ENCODE peak calls at places on chromosomes 5 and 9, in ten cellular contexts. N is stomach, H is GM13976, K is natural killer cell, E is body of pancreas, Y is fibroblast of mammary gland, X is keratinocyte, J is PC-9, D is foreskin fibroblast, C is nephron progenitor cell. T is an unnamed sample.

GRCh38 chr5:104431946-104432345 is 869.4 kb upstream of the NUDT12 start:
- DNase-seq in E (no peak), C (no peak), J (no peak), K (no peak), Y (no peak), N (no peak), X (no peak), D (peak), H (no peak), T (no peak)

GRCh38 chr9:93827545-93828330 is 127.4 kb downstream of the BARX1 start:
- DNase-seq in J (no peak), Y (peak), N (peak), D (peak), X (no peak), K (no peak), E (peak), C (peak), H (peak), T (peak)

GRCh38 chr5:59020611-59021285 is 437.9 kb downstream of the RAB3C start:
- DNase-seq in J (no peak), E (no peak), Y (no peak), X (no peak), C (no peak), D (no peak), K (no peak), H (no peak), N (no peak), T (no peak)

GRCh38 chr5:86337667-86338460 is 279.9 kb upstream of the COX7C start:
- DNase-seq in X (no peak), D (no peak), Y (no peak), E (no peak), K (no peak), H (no peak), J (no peak), N (no peak), C (no peak), T (no peak)

GRCh38 chr5:90983748-90984147 is 399.4 kb downstream of the ARRDC3 start:
- DNase-seq in E (no peak), X (no peak), N (no peak), D (no peak), H (no peak), C (no peak), J (peak), K (no peak), Y (no peak), T (no peak)

GRCh38 chr9:26210338-26210851 is 532.2 kb upstream of the TUSC1 start:
- DNase-seq in E (no peak), X (no peak), K (no peak), N (no peak), D (peak), J (no peak), Y (peak), C (peak), H (no peak), T (no peak)

GRCh38 chr9:36102742-36103495 is 33.6 kb upstream of the GLIPR2 start:
- DNase-seq in C (peak), H (peak), X (peak), E (peak), J (peak), N (peak), D (peak), K (peak), Y (peak), T (peak)

GRCh38 chr5:41256400-41256799 is 43.1 kb upstream of the C6 start:
- DNase-seq in K (no peak), E (no peak), C (no peak), N (no peak), H (no peak), J (no peak), X (no peak), Y (peak), D (no peak), T (no peak)

GRCh38 chr5:176788931-176789872 is 21.2 kb upstream of the UNC5A start:
- DNase-seq in C (no peak), Y (no peak), H (no peak), D (no peak), X (no peak), E (no peak), K (no peak), N (no peak), J (no peak), T (no peak)

GRCh38 chr5:34531736-34532135 is 124.4 kb upstream of the RAI14 start:
- DNase-seq in J (no peak), Y (no peak), E (no peak), D (peak), C (no peak), H (no peak), X (no peak), K (no peak), N (no peak), T (no peak)

GRCh38 chr5:89289604-89290003 is 406.6 kb upstream of the MEF2C start:
- DNase-seq in E (no peak), D (peak), X (no peak), J (no peak), N (no peak), C (no peak), Y (peak), H (no peak), K (no peak), T (no peak)

GRCh38 chr9:94869415-94869838 is 142.9 kb downstream of the AOPEP start:
- DNase-seq in N (no peak), J (peak), X (no peak), D (peak), C (no peak), H (no peak), K (no peak), E (no peak), Y (no peak), T (no peak)

GRCh38 chr9:16329699-16330113 is 540.8 kb downstream of the BNC2 start:
- DNase-seq in C (no peak), Y (peak), K (no peak), N (no peak), J (no peak), D (peak), H (no peak), E (peak), X (no peak), T (no peak)

GRCh38 chr5:82376833-82377232 is 98.7 kb upstream of the RPS23 start:
- DNase-seq in E (no peak), Y (no peak), K (no peak), N (no peak), X (no peak), D (no peak), J (no peak), C (no peak), H (no peak), T (no peak)

GRCh38 chr5:43313035-43313853 is at the start of gene HMGCS1:
- DNase-seq in D (peak), Y (peak), N (peak), X (peak), E (peak), J (peak), C (peak), H (peak), K (peak), T (peak)
- TF ChIP-seq CTCF in D (no peak), Y (no peak), N (no peak), X (no peak), E (no peak), J (peak), C (no peak), H (no peak), K (no peak), T (no peak)

GRCh38 chr5:56803894-56804293 is 11.5 kb upstream of the MAP3K1 start:
- DNase-seq in C (no peak), X (no peak), N (no peak), Y (no peak), H (no peak), J (no peak), E (no peak), K (no peak), D (no peak), T (no peak)
- TF ChIP-seq CTCF in C (no peak), X (no peak), N (no peak), Y (no peak), H (no peak), J (no peak), E (no peak), K (no peak), D (no peak), T (no peak)

GRCh38 chr5:179623906-179624741 is 653 bp upstream of the HNRNPH1 start:
- DNase-seq in Y (peak), H (peak), J (peak), C (no peak), K (peak), D (peak), E (peak), X (no peak), N (no peak), T (peak)
- TF ChIP-seq CTCF in Y (no peak), H (no peak), J (no peak), C (no peak), K (no peak), D (no peak), E (peak), X (no peak), N (no peak), T (no peak)

DNA sequence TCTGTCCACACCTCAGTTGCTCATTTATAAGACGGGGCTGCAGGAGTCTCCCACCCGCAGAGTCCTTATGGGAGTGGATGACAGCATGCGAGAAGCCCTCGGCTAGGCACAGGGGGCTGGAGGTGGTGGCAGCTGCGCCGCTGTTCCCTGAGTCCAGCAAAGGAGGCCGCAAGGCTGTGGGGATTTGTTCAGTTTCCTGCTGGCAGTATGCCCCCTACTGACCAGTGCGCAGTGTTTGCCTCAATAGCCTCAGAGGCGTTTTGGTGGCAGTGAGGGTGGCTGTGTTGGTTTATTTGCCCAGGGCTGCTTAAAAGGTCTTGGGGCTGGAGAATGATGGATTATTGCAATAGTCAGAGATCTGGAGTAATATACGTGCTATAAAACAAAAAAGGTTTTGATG is 176.3 kb upstream of the OTULINL start:
- DNase-seq in C (no peak), Y (no peak), N (no peak), K (no peak), H (no peak), X (no peak), D (no peak), E (no peak), J (no peak), T (no peak)
- TF ChIP-seq CTCF in C (peak), Y (peak), N (no peak), K (no peak), H (no peak), X (no peak), D (peak), E (no peak), J (peak), T (no peak)

GRCh38 chr9:12698986-12699385 is 5.8 kb downstream of the TYRP1 start:
- DNase-seq in D (no peak), J (no peak), K (no peak), X (no peak), H (no peak), N (no peak), C (no peak), E (no peak), Y (no peak), T (no peak)
- TF ChIP-seq CTCF in D (no peak), J (no peak), K (no peak), X (no peak), H (no peak), N (no peak), C (no peak), E (no peak), Y (peak), T (no peak)

DNA sequence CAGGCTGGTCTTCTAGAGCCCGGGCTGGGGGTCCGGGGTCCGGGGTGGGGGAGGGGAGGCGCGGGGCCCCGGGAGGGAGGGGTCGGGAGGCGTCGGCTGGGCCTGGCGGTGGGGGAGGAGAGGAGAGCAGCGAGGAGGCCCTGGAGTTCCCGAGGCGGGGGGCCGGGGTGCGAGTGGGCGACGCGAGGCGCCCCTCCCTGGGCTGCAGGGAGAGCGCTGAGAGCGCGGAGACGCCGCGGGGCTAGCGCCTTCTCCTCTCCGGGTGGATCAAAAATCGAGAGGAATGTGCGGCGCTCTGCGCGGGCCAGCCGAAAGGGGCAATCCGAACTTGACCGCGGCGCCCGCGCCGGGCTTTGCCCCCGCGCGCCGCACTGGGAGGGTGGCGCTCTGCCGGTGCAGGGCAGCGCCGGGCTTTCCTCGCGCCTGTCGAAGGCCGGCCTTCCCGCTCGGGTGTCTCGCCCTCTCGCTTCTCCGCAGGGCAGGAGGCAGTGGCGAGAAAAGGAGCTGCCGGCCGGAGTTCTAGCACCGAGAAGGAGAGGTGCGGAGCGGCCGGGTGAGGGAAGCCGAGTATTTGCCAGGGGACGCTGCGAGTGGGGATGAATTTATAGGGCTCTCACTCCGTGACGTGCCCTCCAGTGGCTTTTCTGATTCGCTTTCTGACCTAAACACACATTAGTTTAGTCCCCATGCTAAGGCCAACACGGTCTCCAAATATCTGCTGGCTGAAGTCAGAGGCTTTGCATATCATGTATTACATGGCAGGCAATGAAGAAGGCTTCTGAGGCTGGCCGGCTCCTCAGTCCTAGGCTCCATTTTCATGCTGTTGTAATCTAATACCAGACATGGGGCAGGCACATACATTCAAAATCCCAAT is at the start of gene GDNF:
- DNase-seq in E (peak), J (no peak), K (no peak), Y (peak), N (peak), X (no peak), H (peak), C (peak), D (peak), T (peak)
- TF ChIP-seq CTCF in E (peak), J (no peak), K (no peak), Y (no peak), N (no peak), X (peak), H (no peak), C (no peak), D (no peak), T (peak)

GRCh38 chr5:169142264-169142970 is 158.5 kb downstream of the SLIT3 start:
- DNase-seq in C (peak), N (peak), E (peak), Y (no peak), K (no peak), D (no peak), J (no peak), H (no peak), X (no peak), T (no peak)
- TF ChIP-seq CTCF in C (no peak), N (no peak), E (no peak), Y (no peak), K (no peak), D (no peak), J (no peak), H (no peak), X (no peak), T (no peak)

DNA sequence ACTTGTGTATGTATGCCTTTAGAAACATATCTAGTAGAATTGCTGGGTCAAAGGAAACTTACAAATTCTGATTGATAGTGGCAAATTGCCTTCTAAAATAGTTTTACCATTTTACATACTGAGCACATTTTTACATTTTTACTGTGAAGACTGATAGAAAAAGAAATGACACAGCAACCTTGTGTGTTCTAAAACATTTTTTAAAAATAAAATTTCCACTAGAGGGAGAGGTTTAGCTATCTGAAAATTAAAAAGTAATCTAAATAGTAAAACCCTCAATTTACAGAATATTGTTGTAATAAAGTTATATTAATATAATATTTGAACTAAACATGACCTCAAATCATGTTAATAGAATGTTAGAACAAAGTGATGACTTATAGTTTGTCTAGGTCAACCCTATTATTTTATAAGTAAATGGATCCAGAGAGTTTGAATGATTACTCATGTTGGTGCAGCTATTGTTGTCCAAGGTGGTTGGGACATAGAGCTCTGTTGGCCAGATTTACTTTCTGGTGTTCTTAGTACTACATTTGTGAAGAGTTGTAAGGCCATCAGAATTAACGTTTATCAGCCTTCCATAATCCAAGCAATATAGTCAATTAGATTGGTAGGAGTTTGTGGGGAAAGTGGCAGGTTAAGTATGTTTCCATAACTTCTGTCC is 17.2 kb downstream of the CENPP start:
- DNase-seq in K (no peak), E (no peak), J (no peak), N (no peak), H (no peak), D (peak), Y (peak), X (no peak), C (no peak), T (no peak)
- TF ChIP-seq CTCF in K (no peak), E (no peak), J (peak), N (no peak), H (no peak), D (no peak), Y (peak), X (no peak), C (no peak), T (peak)

DNA sequence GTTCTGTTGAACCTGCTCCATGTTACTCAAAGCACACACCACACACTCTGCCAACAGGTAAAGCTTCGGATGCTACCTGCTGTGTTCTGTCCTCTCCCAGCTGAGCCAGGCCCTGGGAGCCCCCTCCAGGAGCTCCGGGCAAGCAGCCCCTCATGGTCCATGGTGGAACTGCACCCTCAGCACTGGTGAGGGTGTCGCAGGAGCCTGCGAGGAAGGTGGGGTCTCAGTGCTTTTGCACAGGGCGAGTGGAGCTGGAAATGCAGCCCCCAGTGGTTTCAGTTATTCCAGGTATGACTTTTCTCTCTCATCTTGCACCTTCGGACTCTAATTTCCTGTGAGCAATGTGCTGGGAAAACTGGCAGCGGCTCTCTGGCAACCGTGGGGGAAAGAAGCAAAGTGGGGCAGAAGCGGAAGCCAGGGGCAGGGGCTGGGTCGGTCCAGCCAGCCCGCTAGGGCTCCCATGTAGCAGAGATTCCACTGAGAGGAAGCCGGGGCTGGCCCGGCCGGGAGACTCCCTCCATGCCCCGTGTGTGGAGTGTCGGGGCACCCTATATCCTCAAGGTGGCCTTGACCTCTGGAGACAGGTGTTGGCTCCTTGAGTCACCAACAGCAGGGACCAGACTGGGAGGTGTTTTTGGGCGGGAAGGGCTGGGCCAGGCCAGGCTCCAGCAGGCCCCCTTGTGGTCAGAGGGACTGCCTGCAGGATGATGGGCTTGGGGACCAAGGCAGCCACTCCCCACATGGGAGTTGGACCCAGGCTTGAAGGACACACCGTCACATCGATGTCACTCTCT is 75.6 kb upstream of the PRSS3 start:
- DNase-seq in X (no peak), Y (peak), N (peak), C (peak), K (peak), E (peak), D (peak), J (no peak), H (peak), T (no peak)
- TF ChIP-seq CTCF in X (peak), Y (peak), N (no peak), C (peak), K (peak), E (no peak), D (peak), J (peak), H (peak), T (peak)